ENCODE peak calls at places on chromosomes 6 and 20, in five cellular contexts. P is ovary, J is body of pancreas, Y is neural progenitor cell, X is mammary epithelial cell. D is an unnamed sample. For H3K36me3, the result is how much of the 10 kb centered on the place peaks cover.

GRCh38 chr6:38310061-38310460 is 329.7 kb downstream of the BTBD9 start:
- DNase-seq in P (no peak), J (peak), Y (no peak), X (peak), D (peak)

GRCh38 chr6:113632220-113632864 is 224.8 kb upstream of the MARCKS start:
- DNase-seq in P (no peak), J (peak), Y (no peak), X (peak), D (peak)

GRCh38 chr6:144601221-144601620 is 316.1 kb downstream of the UTRN start:
- DNase-seq in P (no peak), J (no peak), Y (no peak), X (no peak), D (no peak)

GRCh38 chr6:74927299-74927698 is 278.6 kb downstream of the COL12A1 start:
- DNase-seq in P (no peak), J (no peak), Y (no peak), X (no peak), D (no peak)

GRCh38 chr20:50136822-50137599 is 16.5 kb downstream of the PEDS1 start:
- DNase-seq in P (no peak), J (no peak), Y (no peak), X (peak), D (no peak)

GRCh38 chr6:81023007-81023582 is 729.4 kb downstream of the TENT5A start:
- DNase-seq in P (no peak), J (no peak), Y (peak), X (no peak), D (no peak)

GRCh38 chr6:116287668-116288282 is 8.0 kb upstream of the TSPYL1 start:
- DNase-seq in P (no peak), J (no peak), Y (peak), X (no peak), D (no peak)

GRCh38 chr6:36318690-36319435 is 17.8 kb downstream of the BNIP5 start:
- DNase-seq in P (no peak), J (peak), Y (peak), X (no peak), D (no peak)

GRCh38 chr6:27547157-27548075 is 74.5 kb upstream of the ZNF184 start:
- DNase-seq in P (no peak), J (no peak), Y (peak), X (peak), D (no peak)

GRCh38 chr20:36390719-36391415 is 84.7 kb downstream of the DLGAP4 start:
- DNase-seq in P (peak), J (no peak), Y (no peak), X (no peak), D (no peak)

GRCh38 chr6:102736941-102737368 is 1343.4 kb downstream of the GRIK2 start:
- DNase-seq in P (no peak), J (no peak), Y (no peak), X (no peak), D (no peak)

GRCh38 chr20:35111141-35111888 is 18.7 kb upstream of the TRPC4AP start:
- DNase-seq in P (no peak), J (no peak), Y (no peak), X (peak), D (no peak)

GRCh38 chr6:33000053-33000452 is 9.3 kb downstream of the HLA-DOA start:
- DNase-seq in P (no peak), J (no peak), Y (peak), X (peak), D (no peak)

GRCh38 chr6:125816828-125817280 is 26.1 kb downstream of the NCOA7 start:
- DNase-seq in P (no peak), J (no peak), Y (no peak), X (no peak), D (no peak)

GRCh38 chr20:34171640-34172039 is 59.6 kb upstream of the EIF2S2 start:
- DNase-seq in P (no peak), J (no peak), Y (no peak), X (no peak), D (no peak)

GRCh38 chr6:31737315-31738047 is 1.2 kb upstream of the CLIC1 start:
- DNase-seq in P (no peak), J (no peak), Y (peak), X (no peak), D (no peak)

GRCh38 chr6:96074006-96074405 is 58.2 kb downstream of the FUT9 start:
- DNase-seq in P (no peak), J (no peak), Y (no peak), X (no peak), D (no peak)

GRCh38 chr6:91087864-91088263 is 501.0 kb upstream of the MAP3K7 start:
- DNase-seq in P (no peak), J (no peak), Y (peak), X (no peak), D (no peak)

GRCh38 chr20:41587956-41588355 is 30.2 kb downstream of the CHD6 start:
- DNase-seq in P (no peak), J (no peak), Y (no peak), X (peak), D (no peak)

GRCh38 chr6:107443066-107443903 is 16.1 kb downstream of the PDSS2 start:
- DNase-seq in P (no peak), J (no peak), Y (no peak), X (no peak), D (no peak)

GRCh38 chr6:63963756-63964315 is 328.2 kb downstream of the PHF3 start:
- DNase-seq in P (no peak), J (no peak), Y (no peak), X (no peak), D (no peak)

GRCh38 chr20:23970049-23970448 is 18.5 kb downstream of the GGTLC1 start:
- DNase-seq in P (no peak), J (peak), Y (no peak), X (no peak), D (no peak)

GRCh38 chr6:139369568-139370046 is 4.8 kb downstream of the CITED2 start:
- DNase-seq in P (no peak), J (peak), Y (peak), X (peak), D (no peak)

GRCh38 chr6:56505861-56506260 is 136.8 kb downstream of the DST start:
- DNase-seq in P (no peak), J (no peak), Y (no peak), X (no peak), D (no peak)
- H3K36me3 ChIP-seq in P (under half), J (under half), Y (under half), X (under half), D (under half)

GRCh38 chr6:13455604-13456003 is 31.8 kb downstream of the GFOD1 start:
- DNase-seq in P (no peak), J (no peak), Y (no peak), X (no peak), D (no peak)

GRCh38 chr6:13454286-13455221 is 32.8 kb downstream of the GFOD1 start:
- DNase-seq in P (no peak), J (no peak), Y (no peak), X (peak), D (peak)

GRCh38 chr6:13461352-13461751 is 26.0 kb downstream of the GFOD1 start:
- DNase-seq in P (no peak), J (no peak), Y (no peak), X (no peak), D (no peak)

GRCh38 chr6:13453771-13454251 is 33.6 kb downstream of the GFOD1 start:
- DNase-seq in P (no peak), J (no peak), Y (no peak), X (peak), D (no peak)

GRCh38 chr6:13457577-13457976 is 29.8 kb downstream of the GFOD1 start:
- DNase-seq in P (no peak), J (no peak), Y (no peak), X (peak), D (no peak)
- H3K27ac ChIP-seq in P (no peak), J (no peak), Y (no peak), X (no peak), D (no peak)

DNA sequence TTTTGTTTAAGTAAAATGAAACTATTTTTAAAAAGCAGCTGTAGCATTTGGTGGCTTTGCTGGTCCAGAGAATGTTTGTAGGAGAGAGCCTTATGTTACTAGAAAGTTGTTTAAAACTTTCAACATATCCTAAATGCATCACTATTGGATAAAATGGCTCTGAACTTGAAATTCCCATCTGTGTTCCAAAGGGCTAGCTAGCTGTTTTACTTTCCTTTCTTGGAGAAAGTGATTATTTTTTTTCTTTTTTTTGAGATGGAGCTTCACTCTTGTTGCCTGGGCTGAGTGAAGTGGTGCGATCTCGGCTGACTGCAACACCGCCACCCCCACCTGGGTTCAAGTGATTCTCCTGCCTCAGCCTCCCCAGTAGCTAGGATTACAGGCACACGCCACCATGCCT is 2.5 kb downstream of the SYNJ2 start:
- DNase-seq in P (no peak), J (no peak), Y (no peak), X (no peak), D (no peak)
- H3K4me3 ChIP-seq in P (no peak), J (no peak), Y (no peak), X (no peak), D (no peak)

DNA sequence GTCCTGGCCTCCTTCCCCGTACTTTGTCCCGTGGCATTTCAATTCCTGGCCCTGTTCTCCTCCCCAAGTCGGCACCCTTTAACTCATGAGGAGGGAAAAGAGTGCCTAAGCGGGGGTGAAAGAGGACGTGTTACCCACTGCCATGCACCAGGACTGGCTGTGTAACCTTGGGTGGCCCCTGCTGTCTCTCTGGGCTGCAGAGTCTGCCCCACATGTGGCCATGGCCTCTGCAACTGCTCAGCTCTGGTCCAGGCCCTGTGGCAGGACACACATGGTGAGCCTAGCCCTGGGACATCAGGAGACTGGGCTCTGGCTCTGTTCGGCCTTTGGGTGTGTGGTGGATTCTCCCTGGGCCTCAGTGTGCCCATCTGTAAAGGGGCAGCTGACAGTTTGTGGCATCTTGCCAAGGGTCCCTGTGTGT is 58.5 kb downstream of the SRC start:
- DNase-seq in P (no peak), J (peak), Y (no peak), X (no peak), D (no peak)
- H3K36me3 ChIP-seq in P (under half), J (under half), Y (under half), X (under half), D (under half)

DNA sequence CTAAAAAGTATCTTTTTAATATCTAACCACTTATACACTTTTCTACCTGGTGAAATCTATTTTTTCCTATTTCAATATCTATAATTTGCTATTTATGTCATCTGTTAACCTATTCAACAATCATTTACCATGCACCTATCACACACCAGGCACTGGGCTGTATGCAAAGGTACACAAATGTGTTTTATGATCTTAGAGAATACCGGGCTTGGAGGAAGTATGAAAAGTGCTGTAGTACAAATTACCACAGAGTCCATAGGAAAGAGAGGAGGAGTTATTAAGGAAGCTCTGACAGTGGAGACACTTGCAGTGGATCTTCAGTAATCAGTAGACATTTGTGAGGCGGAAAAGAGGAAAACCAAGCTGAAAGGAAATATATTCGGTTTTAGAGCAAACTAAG is 96.0 kb downstream of the HIVEP2 start:
- DNase-seq in P (no peak), J (no peak), Y (no peak), X (no peak), D (no peak)
- H3K27ac ChIP-seq in P (no peak), J (no peak), Y (no peak), X (no peak), D (no peak)

GRCh38 chr6:131744888-131745287 is 34.1 kb upstream of the CTAGE9 start:
- DNase-seq in P (no peak), J (peak), Y (no peak), X (no peak), D (no peak)
- H3K4me3 ChIP-seq in P (no peak), J (no peak), Y (no peak), X (no peak), D (no peak)

DNA sequence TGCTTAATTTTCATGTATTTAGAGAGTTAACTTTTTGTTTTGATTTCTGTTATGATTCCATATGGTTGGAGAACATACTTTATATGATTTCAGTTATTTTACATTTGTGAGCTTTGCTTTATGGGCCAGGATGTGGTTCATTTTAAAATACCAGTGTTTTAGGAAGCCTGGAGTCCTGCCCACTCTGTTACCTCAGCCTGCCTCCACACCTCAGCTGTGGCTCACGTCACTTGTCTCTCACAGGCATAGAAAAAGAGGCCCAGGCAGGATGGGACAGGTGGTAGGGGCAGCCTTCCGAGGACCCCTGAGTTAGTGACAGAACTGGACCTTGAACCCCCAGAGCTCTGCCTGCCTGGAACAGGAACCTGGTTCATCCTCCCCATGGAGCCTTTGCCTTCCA is 16.0 kb downstream of the PSMF1 start:
- DNase-seq in P (no peak), J (no peak), Y (no peak), X (no peak), D (no peak)
- H3K36me3 ChIP-seq in P (under half), J (under half), Y (under half), X (under half), D (under half)

GRCh38 chr6:123398072-123398471 is 238.7 kb downstream of the TRDN start:
- DNase-seq in P (no peak), J (no peak), Y (no peak), X (no peak), D (no peak)

GRCh38 chr6:123402052-123402451 is 234.7 kb downstream of the TRDN start:
- DNase-seq in P (no peak), J (no peak), Y (no peak), X (no peak), D (no peak)
- H3K27ac ChIP-seq in P (no peak), J (no peak), Y (no peak), X (no peak), D (no peak)

GRCh38 chr20:815914-816606 is 17.5 kb upstream of the FAM110A start:
- DNase-seq in P (peak), J (peak), Y (peak), X (peak), D (peak)
- H3K4me3 ChIP-seq in P (no peak), J (no peak), Y (no peak), X (no peak), D (no peak)

GRCh38 chr20:45059022-45059728 is 41.8 kb downstream of the KCNS1 start:
- DNase-seq in P (no peak), J (no peak), Y (no peak), X (peak), D (no peak)
- H3K36me3 ChIP-seq in P (under half), J (under half), Y (under half), X (under half), D (under half)